ENCODE peak calls at places on chromosomes 12 and 14, in six cellular contexts. One of them, this sample, is unnamed.

GRCh38 chr12:11697670-11698387 is 48.4 kb downstream of the ETV6 start:
- DNase-seq in heart left ventricle: no peak
- DNase-seq in breast epithelium: no peak
- DNase-seq in endothelial cell of umbilical vein: peak
- DNase-seq in ovary: no peak
- DNase-seq in Peyer's patch: no peak
- DNase-seq in this sample: no peak

GRCh38 chr12:712172-712863 is 40.1 kb upstream of the WNK1 start:
- DNase-seq in heart left ventricle: no peak
- DNase-seq in breast epithelium: no peak
- DNase-seq in endothelial cell of umbilical vein: no peak
- DNase-seq in ovary: no peak
- DNase-seq in Peyer's patch: no peak
- DNase-seq in this sample: no peak

GRCh38 chr14:60183724-60184596 is 18.8 kb upstream of the DHRS7 start:
- DNase-seq in heart left ventricle: no peak
- DNase-seq in breast epithelium: no peak
- DNase-seq in endothelial cell of umbilical vein: peak
- DNase-seq in ovary: no peak
- DNase-seq in Peyer's patch: no peak
- DNase-seq in this sample: no peak

GRCh38 chr14:87990687-87991086 is 2.3 kb downstream of the GALC start:
- DNase-seq in heart left ventricle: no peak
- DNase-seq in breast epithelium: no peak
- DNase-seq in endothelial cell of umbilical vein: no peak
- DNase-seq in ovary: no peak
- DNase-seq in Peyer's patch: no peak
- DNase-seq in this sample: no peak

GRCh38 chr12:87086118-87086891 is 830.1 kb upstream of the MGAT4C start:
- DNase-seq in heart left ventricle: no peak
- DNase-seq in breast epithelium: no peak
- DNase-seq in endothelial cell of umbilical vein: no peak
- DNase-seq in ovary: no peak
- DNase-seq in Peyer's patch: no peak
- DNase-seq in this sample: no peak

GRCh38 chr12:13033266-13033875 is 10.8 kb upstream of the FAM234B start:
- DNase-seq in heart left ventricle: no peak
- DNase-seq in breast epithelium: no peak
- DNase-seq in endothelial cell of umbilical vein: peak
- DNase-seq in ovary: no peak
- DNase-seq in Peyer's patch: no peak
- DNase-seq in this sample: no peak

GRCh38 chr14:25150934-25151790 is 101.2 kb upstream of the STXBP6 start:
- DNase-seq in heart left ventricle: no peak
- DNase-seq in breast epithelium: no peak
- DNase-seq in endothelial cell of umbilical vein: peak
- DNase-seq in ovary: no peak
- DNase-seq in Peyer's patch: no peak
- DNase-seq in this sample: no peak

GRCh38 chr12:120012067-120012621 is 23.1 kb downstream of the BICDL1 start:
- DNase-seq in heart left ventricle: no peak
- DNase-seq in breast epithelium: no peak
- DNase-seq in endothelial cell of umbilical vein: no peak
- DNase-seq in ovary: no peak
- DNase-seq in Peyer's patch: no peak
- DNase-seq in this sample: no peak

GRCh38 chr14:71320734-71321555 is 413.7 kb downstream of the PCNX1 start:
- DNase-seq in heart left ventricle: peak
- DNase-seq in breast epithelium: peak
- DNase-seq in endothelial cell of umbilical vein: peak
- DNase-seq in ovary: peak
- DNase-seq in Peyer's patch: peak
- DNase-seq in this sample: peak

GRCh38 chr12:21644516-21644915 is 13.1 kb downstream of the LDHB start:
- DNase-seq in heart left ventricle: no peak
- DNase-seq in breast epithelium: no peak
- DNase-seq in endothelial cell of umbilical vein: no peak
- DNase-seq in ovary: no peak
- DNase-seq in Peyer's patch: no peak
- DNase-seq in this sample: no peak

GRCh38 chr14:23638414-23639047 is 2.4 kb downstream of the DHRS2 start:
- DNase-seq in heart left ventricle: no peak
- DNase-seq in breast epithelium: no peak
- DNase-seq in endothelial cell of umbilical vein: no peak
- DNase-seq in ovary: no peak
- DNase-seq in Peyer's patch: no peak
- DNase-seq in this sample: no peak

GRCh38 chr12:51926064-51926632 is 18.8 kb downstream of the ACVRL1 start:
- DNase-seq in heart left ventricle: no peak
- DNase-seq in breast epithelium: no peak
- DNase-seq in endothelial cell of umbilical vein: peak
- DNase-seq in ovary: no peak
- DNase-seq in Peyer's patch: no peak
- DNase-seq in this sample: no peak

GRCh38 chr12:81440001-81440400 is 319.1 kb downstream of the PPFIA2 start:
- DNase-seq in heart left ventricle: no peak
- DNase-seq in breast epithelium: no peak
- DNase-seq in endothelial cell of umbilical vein: no peak
- DNase-seq in ovary: no peak
- DNase-seq in Peyer's patch: no peak
- DNase-seq in this sample: no peak

GRCh38 chr12:54385251-54385914 is 850 bp upstream of the ZNF385A start:
- DNase-seq in heart left ventricle: no peak
- DNase-seq in breast epithelium: no peak
- DNase-seq in endothelial cell of umbilical vein: no peak
- DNase-seq in ovary: no peak
- DNase-seq in Peyer's patch: no peak
- DNase-seq in this sample: no peak
- TF ChIP-seq POLR2A in heart left ventricle: no peak
- TF ChIP-seq POLR2A in breast epithelium: no peak
- TF ChIP-seq POLR2A in endothelial cell of umbilical vein: no peak
- TF ChIP-seq POLR2A in ovary: no peak
- TF ChIP-seq POLR2A in Peyer's patch: no peak
- TF ChIP-seq POLR2A in this sample: no peak

DNA sequence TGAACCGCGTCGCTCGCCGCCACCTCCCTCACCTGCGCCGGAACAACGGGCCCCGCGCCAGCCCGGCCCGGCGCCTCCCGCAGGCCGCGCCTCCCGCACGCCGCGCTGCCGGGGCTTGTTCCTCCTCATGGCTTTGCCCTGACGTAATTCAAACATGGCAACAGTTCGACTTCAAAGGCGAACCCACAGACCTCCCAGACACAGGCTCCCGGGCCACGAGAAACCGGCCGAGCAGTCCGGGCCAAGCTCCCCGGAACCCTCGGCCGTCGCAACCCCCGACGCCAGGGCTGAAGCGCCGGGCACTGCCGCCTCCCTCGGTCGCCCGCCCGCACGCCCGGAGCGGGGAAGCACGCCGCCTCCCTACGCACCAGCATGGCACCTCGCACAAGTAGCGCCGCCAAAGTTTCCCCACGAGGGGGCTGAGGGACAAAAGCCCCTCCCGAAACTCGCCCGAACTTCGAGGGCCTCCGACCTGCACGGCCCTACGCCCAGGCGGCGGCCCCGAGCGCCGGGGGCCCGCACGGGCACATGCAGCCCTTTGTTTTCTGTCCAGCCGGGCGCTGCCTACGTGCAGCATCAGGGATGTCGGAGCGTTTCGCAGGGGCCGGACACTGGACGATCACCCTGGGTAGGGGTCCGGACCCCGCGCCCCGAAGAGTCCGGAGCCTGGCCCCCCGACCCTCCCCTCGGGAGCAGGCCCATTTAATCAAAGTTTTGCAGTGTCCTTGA is 1.7 kb downstream of the SINHCAF start:
- DNase-seq in heart left ventricle: peak
- DNase-seq in breast epithelium: peak
- DNase-seq in endothelial cell of umbilical vein: peak
- DNase-seq in ovary: peak
- DNase-seq in Peyer's patch: peak
- DNase-seq in this sample: peak
- H3K4me3 ChIP-seq in heart left ventricle: peak
- H3K4me3 ChIP-seq in breast epithelium: peak
- H3K4me3 ChIP-seq in endothelial cell of umbilical vein: peak
- H3K4me3 ChIP-seq in ovary: peak
- H3K4me3 ChIP-seq in Peyer's patch: peak
- H3K4me3 ChIP-seq in this sample: peak

GRCh38 chr12:117881517-117881916 is 87.3 kb downstream of the KSR2 start:
- DNase-seq in heart left ventricle: no peak
- DNase-seq in breast epithelium: no peak
- DNase-seq in endothelial cell of umbilical vein: no peak
- DNase-seq in ovary: no peak
- DNase-seq in Peyer's patch: no peak
- DNase-seq in this sample: no peak
- H3K27ac ChIP-seq in heart left ventricle: no peak
- H3K27ac ChIP-seq in breast epithelium: no peak
- H3K27ac ChIP-seq in endothelial cell of umbilical vein: no peak
- H3K27ac ChIP-seq in ovary: no peak
- H3K27ac ChIP-seq in Peyer's patch: no peak
- H3K27ac ChIP-seq in this sample: no peak

GRCh38 chr14:101714394-101714793 is 47.1 kb upstream of the PPP2R5C start:
- DNase-seq in heart left ventricle: no peak
- DNase-seq in breast epithelium: no peak
- DNase-seq in endothelial cell of umbilical vein: no peak
- DNase-seq in ovary: no peak
- DNase-seq in Peyer's patch: no peak
- DNase-seq in this sample: no peak

GRCh38 chr14:101711041-101711861 is 50.3 kb upstream of the PPP2R5C start:
- DNase-seq in heart left ventricle: no peak
- DNase-seq in breast epithelium: peak
- DNase-seq in endothelial cell of umbilical vein: no peak
- DNase-seq in ovary: no peak
- DNase-seq in Peyer's patch: no peak
- DNase-seq in this sample: no peak

GRCh38 chr14:101716077-101716950 is 45.2 kb upstream of the PPP2R5C start:
- DNase-seq in heart left ventricle: no peak
- DNase-seq in breast epithelium: peak
- DNase-seq in endothelial cell of umbilical vein: no peak
- DNase-seq in ovary: no peak
- DNase-seq in Peyer's patch: no peak
- DNase-seq in this sample: no peak

GRCh38 chr14:101715209-101716076 is 46.1 kb upstream of the PPP2R5C start:
- DNase-seq in heart left ventricle: no peak
- DNase-seq in breast epithelium: peak
- DNase-seq in endothelial cell of umbilical vein: no peak
- DNase-seq in ovary: no peak
- DNase-seq in Peyer's patch: no peak
- DNase-seq in this sample: no peak

GRCh38 chr14:101713641-101714349 is 47.7 kb upstream of the PPP2R5C start:
- DNase-seq in heart left ventricle: no peak
- DNase-seq in breast epithelium: no peak
- DNase-seq in endothelial cell of umbilical vein: no peak
- DNase-seq in ovary: no peak
- DNase-seq in Peyer's patch: no peak
- DNase-seq in this sample: no peak
- TF ChIP-seq POLR2A in heart left ventricle: no peak
- TF ChIP-seq POLR2A in breast epithelium: no peak
- TF ChIP-seq POLR2A in endothelial cell of umbilical vein: no peak
- TF ChIP-seq POLR2A in ovary: no peak
- TF ChIP-seq POLR2A in Peyer's patch: no peak
- TF ChIP-seq POLR2A in this sample: no peak

DNA sequence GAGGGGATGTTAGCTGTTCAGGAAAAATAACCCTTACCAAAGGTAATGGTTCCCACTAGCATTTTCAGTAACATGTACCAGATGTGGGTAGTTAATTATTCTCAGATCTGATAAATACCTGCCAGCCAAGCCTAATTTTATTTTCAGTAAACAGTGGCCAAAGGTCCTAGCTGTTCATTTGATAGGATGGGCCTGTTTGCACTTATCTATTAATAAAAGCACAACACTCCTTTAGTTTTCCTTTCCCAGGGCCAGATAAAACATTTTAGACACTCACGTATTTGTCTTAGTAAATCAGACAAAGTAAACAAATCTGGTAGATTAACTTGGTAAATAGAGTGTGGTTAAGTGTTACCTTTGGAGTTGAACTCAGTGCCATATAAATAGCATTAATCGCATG is 345.1 kb downstream of the RAD51B start:
- DNase-seq in heart left ventricle: no peak
- DNase-seq in breast epithelium: no peak
- DNase-seq in endothelial cell of umbilical vein: no peak
- DNase-seq in ovary: no peak
- DNase-seq in Peyer's patch: no peak
- DNase-seq in this sample: no peak
- H3K4me3 ChIP-seq in heart left ventricle: no peak
- H3K4me3 ChIP-seq in breast epithelium: no peak
- H3K4me3 ChIP-seq in endothelial cell of umbilical vein: no peak
- H3K4me3 ChIP-seq in ovary: no peak
- H3K4me3 ChIP-seq in Peyer's patch: peak
- H3K4me3 ChIP-seq in this sample: no peak

This sample was measured in transverse colon.